ENCODE peak calls at places on chromosomes 2 and 18, in six cellular contexts. O is lung, I is ovary, G is aorta, Q is A549, J is IMR-90. T is an unnamed sample. For H3K4me1, the result is how much of the 10 kb centered on the place peaks cover.

GRCh38 chr2:170843656-170844055 is 27.0 kb downstream of the GAD1 start:
- DNase-seq in O (no peak), I (no peak), G (no peak), Q (no peak), J (peak), T (no peak)

GRCh38 chr18:21115519-21116411 is 4.2 kb upstream of the ROCK1 start:
- DNase-seq in O (no peak), I (no peak), G (no peak), Q (no peak), J (peak), T (no peak)

GRCh38 chr2:143607446-143608110 is 478.4 kb downstream of the ARHGAP15 start:
- DNase-seq in O (no peak), I (no peak), G (no peak), Q (no peak), J (peak), T (no peak)

GRCh38 chr2:104321141-104321799 is 532.6 kb upstream of the POU3F3 start:
- DNase-seq in O (no peak), I (no peak), G (no peak), Q (no peak), J (no peak), T (no peak)

GRCh38 chr2:108447947-108448677 is 894 bp upstream of the GCC2 start:
- DNase-seq in O (peak), I (no peak), G (no peak), Q (peak), J (no peak), T (no peak)

GRCh38 chr2:63218800-63219511 is 168.3 kb downstream of the OTX1 start:
- DNase-seq in O (no peak), I (no peak), G (no peak), Q (no peak), J (no peak), T (no peak)

GRCh38 chr2:16624419-16624745 is 41.3 kb downstream of the CYRIA start:
- DNase-seq in O (no peak), I (no peak), G (no peak), Q (no peak), J (no peak), T (no peak)

GRCh38 chr2:51000849-51001617 is 30.9 kb downstream of the NRXN1 start:
- DNase-seq in O (no peak), I (no peak), G (no peak), Q (no peak), J (peak), T (no peak)

GRCh38 chr2:239048771-239049170 is 200.9 kb downstream of the TWIST2 start:
- DNase-seq in O (no peak), I (no peak), G (peak), Q (no peak), J (no peak), T (no peak)

GRCh38 chr2:71466301-71467179 is 13.2 kb downstream of the DYSF start:
- DNase-seq in O (no peak), I (no peak), G (peak), Q (peak), J (no peak), T (peak)

GRCh38 chr2:173881466-173881865 is 83.7 kb downstream of the SP3 start:
- DNase-seq in O (no peak), I (no peak), G (no peak), Q (no peak), J (peak), T (no peak)

GRCh38 chr2:162317910-162318279 is 589 bp downstream of the IFIH1 start:
- DNase-seq in O (peak), I (peak), G (no peak), Q (no peak), J (no peak), T (no peak)

GRCh38 chr18:22378672-22379282 is 38.9 kb downstream of the CTAGE1 start:
- DNase-seq in O (no peak), I (no peak), G (no peak), Q (peak), J (peak), T (peak)

GRCh38 chr18:66724664-66725356 is 120.9 kb upstream of the CDH19 start:
- DNase-seq in O (peak), I (no peak), G (no peak), Q (no peak), J (no peak), T (no peak)

GRCh38 chr2:190804182-190804795 is 76.3 kb upstream of the GLS start:
- DNase-seq in O (no peak), I (no peak), G (no peak), Q (no peak), J (peak), T (no peak)

GRCh38 chr2:236672606-236673005 is 103.0 kb downstream of the ACKR3 start:
- DNase-seq in O (no peak), I (no peak), G (no peak), Q (no peak), J (no peak), T (no peak)

GRCh38 chr2:231497651-231498050 is 32.6 kb downstream of the NMUR1 start:
- DNase-seq in O (no peak), I (no peak), G (no peak), Q (no peak), J (no peak), T (no peak)

GRCh38 chr2:225282858-225283693 is 116.4 kb upstream of the NYAP2 start:
- DNase-seq in O (no peak), I (no peak), G (no peak), Q (peak), J (peak), T (no peak)

GRCh38 chr2:23505984-23506380 is 121.0 kb downstream of the KLHL29 start:
- DNase-seq in O (peak), I (no peak), G (no peak), Q (no peak), J (peak), T (no peak)

GRCh38 chr2:133936601-133937000 is 317.3 kb upstream of the MGAT5 start:
- DNase-seq in O (no peak), I (no peak), G (no peak), Q (no peak), J (peak), T (no peak)

GRCh38 chr2:25606892-25607291 is 66.5 kb downstream of the DTNB start:
- DNase-seq in O (no peak), I (no peak), G (no peak), Q (peak), J (peak), T (no peak)

GRCh38 chr2:88832256-88832991 is 141.0 kb downstream of the RPIA start:
- DNase-seq in O (no peak), I (no peak), G (no peak), Q (no peak), J (no peak), T (no peak)

GRCh38 chr18:29161429-29161828 is 984.5 kb upstream of the CDH2 start:
- DNase-seq in O (no peak), I (no peak), G (no peak), Q (no peak), J (peak), T (no peak)

GRCh38 chr18:74982946-74983635 is 225.8 kb downstream of the PTGR3 start:
- DNase-seq in O (no peak), I (no peak), G (no peak), Q (no peak), J (no peak), T (no peak)

GRCh38 chr2:95384854-95385569 is 17.5 kb upstream of the FAHD2A start:
- DNase-seq in O (no peak), I (peak), G (peak), Q (no peak), J (no peak), T (no peak)

GRCh38 chr2:195575021-195575420 is 82.0 kb upstream of the SLC39A10 start:
- DNase-seq in O (no peak), I (no peak), G (no peak), Q (no peak), J (no peak), T (no peak)

GRCh38 chr2:48558436-48558835 is 28.5 kb downstream of the STON1 start:
- DNase-seq in O (no peak), I (no peak), G (no peak), Q (no peak), J (no peak), T (no peak)

GRCh38 chr2:174450021-174450816 is 36.6 kb downstream of the GPR155 start:
- DNase-seq in O (no peak), I (no peak), G (no peak), Q (no peak), J (no peak), T (no peak)

GRCh38 chr2:1687254-1687653 is 57.1 kb downstream of the PXDN start:
- DNase-seq in O (no peak), I (no peak), G (no peak), Q (no peak), J (no peak), T (no peak)

GRCh38 chr2:215015421-215015820 is 123.0 kb downstream of the ABCA12 start:
- DNase-seq in O (no peak), I (no peak), G (no peak), Q (no peak), J (no peak), T (no peak)

GRCh38 chr2:31567679-31568078 is 13.1 kb downstream of the SRD5A2 start:
- DNase-seq in O (no peak), I (no peak), G (no peak), Q (no peak), J (no peak), T (no peak)

GRCh38 chr18:74353169-74353775 is 37.6 kb downstream of the C18orf63 start:
- DNase-seq in O (peak), I (peak), G (no peak), Q (peak), J (peak), T (no peak)

GRCh38 chr2:127810156-127810636 is 775 bp downstream of the WDR33 start:
- DNase-seq in O (no peak), I (no peak), G (no peak), Q (peak), J (peak), T (no peak)

GRCh38 chr18:25042641-25043051 is 309.3 kb downstream of the ZNF521 start:
- DNase-seq in O (no peak), I (no peak), G (no peak), Q (no peak), J (no peak), T (no peak)

GRCh38 chr2:120707816-120708215 is 27.9 kb upstream of the GLI2 start:
- DNase-seq in O (no peak), I (no peak), G (no peak), Q (no peak), J (peak), T (no peak)
- H3K4me1 ChIP-seq in O (under half), I (under half), G (under half), Q (under half), J (under half), T (under half)

DNA sequence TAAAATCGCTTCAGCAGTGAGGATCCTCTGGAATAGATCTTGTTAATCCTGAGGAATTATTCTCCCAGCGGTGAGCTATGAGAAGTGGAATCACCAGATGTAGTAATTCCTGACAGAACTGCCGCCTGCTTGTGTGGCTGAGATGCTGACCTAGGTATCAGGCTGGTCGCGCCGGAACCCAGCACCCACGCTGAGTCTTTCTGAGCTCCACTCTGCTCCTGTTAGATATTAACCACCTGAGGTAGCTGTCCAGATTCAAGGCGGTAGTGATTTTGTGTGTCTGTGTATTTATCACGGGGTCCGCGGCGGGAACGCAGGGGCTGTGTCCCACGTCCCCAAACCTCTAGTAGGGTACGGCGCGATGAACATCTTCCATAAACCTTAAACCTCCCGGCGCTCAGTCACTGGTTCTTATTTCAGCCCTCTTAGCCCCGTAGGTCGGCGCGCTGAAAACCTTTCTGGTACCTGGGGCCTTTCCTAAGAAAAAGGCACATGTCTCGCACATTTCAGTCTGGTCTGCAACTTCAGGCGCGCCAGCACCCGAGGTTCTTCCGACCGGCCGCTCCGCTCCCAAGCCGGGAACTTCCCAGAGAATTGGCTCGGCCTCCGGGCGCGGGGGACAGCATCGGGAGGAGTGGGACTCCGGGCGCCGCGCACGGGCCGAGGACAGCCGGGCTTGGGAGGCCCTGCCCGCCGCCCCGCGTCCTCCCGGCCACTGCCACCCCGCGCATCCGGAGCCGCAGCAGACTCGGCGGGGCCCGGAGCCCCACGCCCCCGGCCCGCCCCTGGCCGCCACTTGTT is 542 bp upstream of the CNNM3 start:
- DNase-seq in O (no peak), I (no peak), G (no peak), Q (peak), J (peak), T (no peak)
- H3K4me1 ChIP-seq in O (under half), I (under half), G (under half), Q (under half), J (under half), T (half or more)

GRCh38 chr2:14422426-14422825 is 210.1 kb upstream of the LRATD1 start:
- DNase-seq in O (no peak), I (no peak), G (no peak), Q (no peak), J (no peak), T (no peak)

GRCh38 chr2:14423145-14423906 is 209.2 kb upstream of the LRATD1 start:
- DNase-seq in O (no peak), I (no peak), G (no peak), Q (no peak), J (no peak), T (no peak)

GRCh38 chr2:14418110-14418509 is 214.4 kb upstream of the LRATD1 start:
- DNase-seq in O (no peak), I (no peak), G (no peak), Q (no peak), J (no peak), T (no peak)

GRCh38 chr2:14417586-14417985 is 214.9 kb upstream of the LRATD1 start:
- DNase-seq in O (no peak), I (no peak), G (no peak), Q (no peak), J (no peak), T (no peak)

GRCh38 chr2:14420851-14421250 is 211.7 kb upstream of the LRATD1 start:
- DNase-seq in O (no peak), I (no peak), G (no peak), Q (no peak), J (peak), T (no peak)
- H3K4me1 ChIP-seq in O (under half), I (under half), G (under half), Q (under half), J (under half), T (under half)

GRCh38 chr2:120968307-120969015 is 232.8 kb downstream of the GLI2 start:
- DNase-seq in O (no peak), I (no peak), G (no peak), Q (no peak), J (no peak), T (no peak)

GRCh38 chr2:120966510-120967254 is 231.0 kb downstream of the GLI2 start:
- DNase-seq in O (no peak), I (no peak), G (no peak), Q (no peak), J (no peak), T (no peak)

GRCh38 chr2:120971866-120972265 is 236.2 kb downstream of the GLI2 start:
- DNase-seq in O (no peak), I (no peak), G (no peak), Q (no peak), J (no peak), T (no peak)

GRCh38 chr2:120972286-120972685 is 236.6 kb downstream of the GLI2 start:
- DNase-seq in O (no peak), I (no peak), G (no peak), Q (no peak), J (no peak), T (peak)

GRCh38 chr2:120969613-120970355 is 234.1 kb downstream of the GLI2 start:
- DNase-seq in O (no peak), I (no peak), G (no peak), Q (no peak), J (no peak), T (no peak)
- H3K4me1 ChIP-seq in O (under half), I (under half), G (under half), Q (under half), J (under half), T (under half)

GRCh38 chr2:85011747-85012146 is 40.8 kb downstream of the KCMF1 start:
- DNase-seq in O (no peak), I (no peak), G (no peak), Q (no peak), J (no peak), T (no peak)

GRCh38 chr2:85008252-85008651 is 37.3 kb downstream of the KCMF1 start:
- DNase-seq in O (no peak), I (no peak), G (no peak), Q (no peak), J (no peak), T (no peak)

GRCh38 chr2:85011098-85011497 is 40.1 kb downstream of the KCMF1 start:
- DNase-seq in O (no peak), I (no peak), G (no peak), Q (no peak), J (no peak), T (no peak)

GRCh38 chr2:85012431-85012830 is 41.5 kb downstream of the KCMF1 start:
- DNase-seq in O (no peak), I (no peak), G (no peak), Q (no peak), J (no peak), T (no peak)

GRCh38 chr2:85009019-85009618 is 38.2 kb downstream of the KCMF1 start:
- DNase-seq in O (no peak), I (no peak), G (no peak), Q (no peak), J (no peak), T (no peak)
- H3K4me1 ChIP-seq in O (under half), I (under half), G (under half), Q (under half), J (under half), T (under half)

GRCh38 chr18:48819781-48820482 is 130.8 kb downstream of the SMAD7 start:
- DNase-seq in O (no peak), I (peak), G (peak), Q (no peak), J (no peak), T (peak)
- H3K4me1 ChIP-seq in O (under half), I (under half), G (under half), Q (under half), J (under half), T (under half)

GRCh38 chr2:8252997-8253694 is 428.7 kb upstream of the ID2 start:
- DNase-seq in O (no peak), I (no peak), G (no peak), Q (no peak), J (no peak), T (no peak)

GRCh38 chr2:8253781-8254180 is 428.1 kb upstream of the ID2 start:
- DNase-seq in O (no peak), I (no peak), G (no peak), Q (no peak), J (no peak), T (no peak)

GRCh38 chr2:8256888-8257287 is 425.0 kb upstream of the ID2 start:
- DNase-seq in O (no peak), I (no peak), G (no peak), Q (no peak), J (no peak), T (no peak)

GRCh38 chr2:8255448-8255800 is 426.4 kb upstream of the ID2 start:
- DNase-seq in O (no peak), I (no peak), G (no peak), Q (no peak), J (peak), T (no peak)

DNA sequence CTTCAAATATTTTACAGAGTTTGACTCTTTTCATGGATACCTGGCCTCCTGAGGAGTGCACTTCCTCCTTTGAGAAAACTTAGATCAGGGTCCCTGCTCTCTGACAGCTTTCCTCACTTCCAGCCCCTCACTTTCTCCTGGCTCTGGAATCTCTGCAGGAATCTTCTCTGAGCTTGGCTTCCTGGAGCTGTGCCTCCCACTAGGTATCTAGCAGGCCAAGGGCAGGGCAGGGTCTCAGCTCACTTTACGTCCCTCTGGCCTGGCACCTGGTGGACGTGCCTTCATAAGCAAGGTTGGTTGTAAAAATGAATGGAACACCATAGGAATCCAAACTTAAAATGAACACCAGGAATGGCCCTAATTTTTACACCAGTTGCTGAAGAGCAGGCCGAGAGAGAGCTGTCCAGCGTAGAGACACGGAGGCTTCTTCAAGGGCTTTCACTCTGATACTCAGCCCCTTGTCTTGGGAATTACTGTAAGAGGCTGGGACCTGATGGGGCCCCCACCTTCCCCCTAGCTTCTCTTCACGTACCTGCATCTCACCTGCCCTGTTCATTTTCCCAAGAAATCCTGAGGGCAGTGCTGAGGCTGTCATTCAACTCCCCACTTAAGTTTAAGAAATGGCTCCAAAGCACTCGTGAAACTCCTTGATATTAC is 426.9 kb upstream of the ID2 start:
- DNase-seq in O (no peak), I (no peak), G (no peak), Q (no peak), J (no peak), T (no peak)
- H3K4me1 ChIP-seq in O (under half), I (under half), G (under half), Q (under half), J (under half), T (under half)

GRCh38 chr2:45820048-45820447 is 168.6 kb downstream of the PRKCE start:
- DNase-seq in O (no peak), I (no peak), G (no peak), Q (no peak), J (no peak), T (no peak)
- H3K4me1 ChIP-seq in O (under half), I (under half), G (under half), Q (half or more), J (under half), T (under half)

GRCh38 chr2:157894694-157895450 is 18.7 kb upstream of the ACVR1 start:
- DNase-seq in O (no peak), I (no peak), G (no peak), Q (no peak), J (peak), T (no peak)
- H3K4me1 ChIP-seq in O (under half), I (under half), G (under half), Q (under half), J (under half), T (under half)